ENCODE peak calls at places on chromosomes 7 and 10, in four cellular contexts. H is prostate gland, Q is tibial nerve, Y is right cardiac atrium. T is an unnamed sample.

GRCh38 chr10:4353059-4353655 is 472.9 kb upstream of the AKR1E2 start:
- DNase-seq in H (no peak), Q (no peak), Y (peak; percentile 13), T (no peak)

GRCh38 chr10:15344876-15345285 is 26.2 kb downstream of the FAM171A1 start:
- DNase-seq in H (peak; percentile 60), Q (no peak), Y (no peak), T (no peak)

GRCh38 chr7:4052126-4052525 is 630.0 kb upstream of the FOXK1 start:
- DNase-seq in H (no peak), Q (no peak), Y (no peak), T (no peak)

GRCh38 chr10:48684792-48685651 is at the start of gene WDFY4:
- DNase-seq in H (no peak), Q (no peak), Y (peak; percentile 62), T (no peak)

GRCh38 chr10:122044713-122045112 is 55.8 kb downstream of the TACC2 start:
- DNase-seq in H (peak; percentile 75), Q (no peak), Y (no peak), T (no peak)

GRCh38 chr7:31116615-31117014 is 64.5 kb downstream of the ADCYAP1R1 start:
- DNase-seq in H (no peak), Q (no peak), Y (no peak), T (no peak)

GRCh38 chr10:1151071-1152033 is 95.2 kb downstream of the WDR37 start:
- DNase-seq in H (no peak), Q (no peak), Y (no peak), T (no peak)

GRCh38 chr10:78774999-78775711 is 293.6 kb upstream of the ZMIZ1 start:
- DNase-seq in H (no peak), Q (peak; percentile 47), Y (peak; percentile 62), T (no peak)

GRCh38 chr10:74842301-74842700 is 15.9 kb downstream of the KAT6B start:
- DNase-seq in H (no peak), Q (no peak), Y (no peak), T (no peak)

GRCh38 chr10:33506838-33507661 is 172.6 kb upstream of the NRP1 start:
- DNase-seq in H (no peak), Q (no peak), Y (no peak), T (no peak)

GRCh38 chr7:138979226-138979979 is 1.8 kb downstream of the KIAA1549 start:
- DNase-seq in H (no peak), Q (no peak), Y (no peak), T (no peak)

GRCh38 chr10:42933454-42934340 is 143.2 kb upstream of the RET start:
- DNase-seq in H (no peak), Q (peak; percentile 3), Y (no peak), T (no peak)

GRCh38 chr7:157410831-157411556 is 74.2 kb downstream of the DNAJB6 start:
- DNase-seq in H (no peak), Q (no peak), Y (peak; percentile 22), T (no peak)

GRCh38 chr7:26440993-26441636 is 149.5 kb downstream of the SNX10 start:
- DNase-seq in H (no peak), Q (no peak), Y (no peak), T (no peak)

GRCh38 chr7:82506702-82507101 is 63.1 kb upstream of the CACNA2D1 start:
- DNase-seq in H (peak; percentile 77), Q (no peak), Y (peak; percentile 59), T (peak; percentile 50)

GRCh38 chr7:151831606-151832005 is 45.3 kb downstream of the PRKAG2 start:
- DNase-seq in H (no peak), Q (no peak), Y (peak; percentile 34), T (no peak)

GRCh38 chr10:3095373-3096139 is 28.2 kb downstream of the PFKP start:
- DNase-seq in H (peak; percentile 53), Q (no peak), Y (peak; percentile 48), T (no peak)

GRCh38 chr7:95596183-95597135 is at the start of gene PDK4:
- DNase-seq in H (peak; percentile 97), Q (peak; percentile 98), Y (peak; percentile 99), T (peak; percentile 98)

GRCh38 chr7:134548877-134549276 is at the start of gene AKR1B15:
- DNase-seq in H (no peak), Q (no peak), Y (peak; percentile 60), T (no peak)

GRCh38 chr7:151128144-151128543 is 39.4 kb downstream of the GBX1 start:
- DNase-seq in H (no peak), Q (no peak), Y (peak; percentile 24), T (no peak)

GRCh38 chr10:126839094-126839761 is 66.0 kb upstream of the DOCK1 start:
- DNase-seq in H (peak; percentile 78), Q (no peak), Y (no peak), T (no peak)

GRCh38 chr7:148962823-148963582 is 65.3 kb downstream of the PDIA4 start:
- DNase-seq in H (peak; percentile 55), Q (peak; percentile 24), Y (peak; percentile 85), T (no peak)

GRCh38 chr10:70115948-70116682 is 16.5 kb downstream of the AIFM2 start:
- DNase-seq in H (peak; percentile 43), Q (no peak), Y (peak; percentile 74), T (no peak)

GRCh38 chr7:13990319-13990983 is 985 bp upstream of the ETV1 start:
- DNase-seq in H (peak; percentile 21), Q (no peak), Y (peak; percentile 74), T (no peak)

GRCh38 chr10:110067960-110068770 is 60.4 kb downstream of the ADD3 start:
- DNase-seq in H (no peak), Q (no peak), Y (peak; percentile 78), T (no peak)

GRCh38 chr7:80721880-80722595 is 83.6 kb downstream of the CD36 start:
- DNase-seq in H (no peak), Q (no peak), Y (peak; percentile 42), T (no peak)

GRCh38 chr10:33772370-33773331 is 438.2 kb upstream of the NRP1 start:
- DNase-seq in H (peak; percentile 39), Q (no peak), Y (peak; percentile 58), T (no peak)

GRCh38 chr10:6398419-6398818 is 181.7 kb downstream of the PRKCQ start:
- DNase-seq in H (no peak), Q (no peak), Y (no peak), T (no peak)

GRCh38 chr10:7411671-7412481 is 1.0 kb upstream of the SFMBT2 start:
- DNase-seq in H (peak; percentile 13), Q (no peak), Y (peak; percentile 63), T (no peak)

GRCh38 chr10:59878915-59879314 is 27.4 kb downstream of the CCDC6 start:
- DNase-seq in H (no peak), Q (no peak), Y (no peak), T (no peak)

GRCh38 chr7:116249969-116250553 is 39.7 kb downstream of the TES start:
- DNase-seq in H (no peak), Q (no peak), Y (no peak), T (no peak)

GRCh38 chr7:2719007-2719406 is 31.0 kb downstream of the AMZ1 start:
- DNase-seq in H (no peak), Q (no peak), Y (peak; percentile 64), T (no peak)

GRCh38 chr7:24824400-24824799 is 67.1 kb upstream of the GSDME start:
- DNase-seq in H (no peak), Q (no peak), Y (no peak), T (no peak)
- H3K27ac ChIP-seq in H (no peak overlapping the region), Q (no peak overlapping the region), Y (no peak overlapping the region), T (no peak overlapping the region)

GRCh38 chr7:107995184-107996071 is 7.5 kb downstream of the LAMB1 start:
- DNase-seq in H (no peak), Q (no peak), Y (peak; percentile 37), T (no peak)
- H3K27ac ChIP-seq in H (no peak overlapping the region), Q (peak overlapping the region; percentile 91), Y (peak overlapping the region; percentile 75), T (peak overlapping the region; percentile 70)

DNA sequence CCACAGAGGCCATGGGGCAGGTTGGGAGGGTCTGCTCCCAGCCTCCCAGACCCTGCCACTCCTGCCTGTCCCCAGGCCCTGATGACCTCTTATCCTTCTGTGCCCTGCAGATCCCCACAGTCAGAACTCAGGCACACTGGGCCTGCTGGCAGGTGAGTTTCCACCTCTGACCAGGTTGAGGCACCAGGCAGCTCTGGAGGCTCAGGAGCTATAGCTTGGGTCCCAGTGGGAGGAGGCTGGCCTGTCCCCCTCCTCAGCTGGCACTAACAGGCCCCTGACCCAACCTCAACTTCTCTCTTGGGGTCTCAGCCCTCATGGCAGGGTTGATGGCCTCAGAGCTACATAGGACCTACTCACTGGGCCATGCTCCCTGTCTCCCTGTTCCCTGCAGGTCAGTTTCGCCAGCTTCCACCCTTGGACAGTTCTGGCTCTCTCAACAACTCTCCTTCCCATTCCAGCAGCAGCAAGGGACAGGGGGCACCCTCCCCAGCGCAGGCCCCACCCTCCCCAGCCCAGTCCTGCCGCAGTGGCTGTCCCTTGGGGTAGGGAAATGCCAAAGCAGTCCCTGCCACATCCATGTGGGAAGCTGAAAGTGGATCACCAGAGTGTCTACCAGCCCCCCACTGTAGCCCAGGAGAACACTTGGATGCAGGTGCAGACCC is 2.7 kb upstream of the AEBP1 start:
- DNase-seq in H (no peak), Q (no peak), Y (no peak), T (no peak)
- H3K27ac ChIP-seq in H (no peak overlapping the region), Q (peak overlapping the region; percentile 97), Y (peak overlapping the region; percentile 40), T (peak overlapping the region; percentile 26)

DNA sequence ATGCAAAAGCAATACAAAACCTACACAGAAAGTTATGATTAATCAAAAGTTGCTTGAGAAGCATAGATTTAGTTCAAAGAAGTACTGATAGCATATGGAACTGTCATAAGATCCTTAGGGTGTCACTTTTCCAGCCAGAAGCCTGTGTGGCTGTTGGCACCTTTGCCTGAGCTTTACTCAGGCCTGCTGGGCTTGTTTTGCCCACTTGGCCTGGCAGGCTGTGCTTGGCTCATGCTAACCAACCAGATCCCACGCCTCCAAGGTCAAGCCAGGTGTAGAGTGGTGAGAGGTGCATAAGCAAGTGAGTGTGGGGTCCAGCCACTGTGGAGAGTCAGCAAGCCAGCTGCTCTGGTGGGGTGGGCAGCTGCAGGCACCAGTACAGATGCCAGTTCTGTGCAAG is 12.0 kb upstream of the LIPA start:
- DNase-seq in H (no peak), Q (no peak), Y (peak; percentile 55), T (no peak)
- H3K27ac ChIP-seq in H (no peak overlapping the region), Q (no peak overlapping the region), Y (no peak overlapping the region), T (no peak overlapping the region)

GRCh38 chr7:23020742-23021401 is 6.9 kb upstream of the HYCC1 start:
- DNase-seq in H (no peak), Q (no peak), Y (peak; percentile 74), T (no peak)
- H3K27ac ChIP-seq in H (no peak overlapping the region), Q (peak overlapping the region; percentile 34), Y (peak overlapping the region; percentile 36), T (no peak overlapping the region)

DNA sequence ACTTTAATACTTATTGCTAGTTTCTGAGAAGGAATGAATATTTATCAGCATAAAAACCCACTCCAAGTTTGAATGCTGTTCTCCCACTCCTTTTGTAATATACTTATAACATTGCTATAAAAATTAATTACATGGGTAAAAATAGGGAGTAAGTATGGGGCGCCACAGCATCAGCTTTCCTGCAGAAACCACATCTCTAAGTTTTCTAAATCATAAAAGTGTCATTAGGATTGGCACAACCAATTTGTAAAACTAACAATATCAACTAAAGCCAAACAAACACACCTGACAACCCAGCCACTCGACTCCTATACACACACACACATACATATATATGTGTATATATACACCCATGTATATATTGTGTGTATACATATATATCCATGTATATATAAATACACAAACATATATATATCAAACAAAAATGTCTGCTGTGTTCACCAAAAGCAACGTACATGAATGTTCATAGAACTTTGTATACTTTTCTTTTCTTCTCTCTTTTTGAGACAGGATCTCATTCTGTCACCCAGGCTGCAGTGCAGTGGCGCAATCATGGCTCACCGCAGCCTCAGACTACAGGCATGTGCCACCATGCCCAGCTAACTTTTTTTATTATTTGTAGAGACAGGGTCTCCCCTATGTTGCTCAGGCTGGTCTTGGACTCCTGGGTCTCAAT is 14.8 kb upstream of the LRRC17 start:
- DNase-seq in H (no peak), Q (no peak), Y (peak; percentile 52), T (no peak)
- H3K27ac ChIP-seq in H (no peak overlapping the region), Q (no peak overlapping the region), Y (no peak overlapping the region), T (no peak overlapping the region)